ENCODE peak calls at places on chromosome 19, in seven cellular contexts. N is H9; G is anterior cingulate cortex; E is heart right ventricle; P is stimulated activated CD4-positive, alpha-beta T cell treated with anti-CD3 and anti-CD28 coated beads, Interleukin-1b, Interleukin-23, amount 100 ng/mL, for 48 hours; M is RPMI7951; W is MCF 10A. K is an unnamed sample.

GRCh38 chr19:45591004-45591637 is 6.5 kb upstream of the OPA3 start:
- DNase-seq in P (peak), M (peak), E (no peak), G (no peak), W (peak), N (peak), K (no peak)

GRCh38 chr19:4583961-4584669 is 24.6 kb upstream of the SEMA6B start:
- DNase-seq in G (no peak), P (peak), N (peak), M (no peak), W (peak), E (no peak), K (no peak)

GRCh38 chr19:29372461-29372860 is 153.3 kb upstream of the VSTM2B start:
- DNase-seq in P (no peak), E (no peak), M (no peak), W (no peak), G (no peak), N (peak), K (no peak)

GRCh38 chr19:3102239-3103140 is 8.3 kb downstream of the GNA11 start:
- DNase-seq in G (no peak), P (no peak), M (no peak), E (no peak), N (no peak), W (no peak), K (no peak)

GRCh38 chr19:45428385-45429231 is 4.9 kb upstream of the ERCC1 start:
- DNase-seq in E (peak), G (no peak), W (no peak), M (peak), N (peak), P (no peak), K (peak)

GRCh38 chr19:4018140-4018613 is 10.6 kb downstream of the PIAS4 start:
- DNase-seq in P (no peak), M (no peak), W (no peak), G (peak), N (no peak), E (no peak), K (no peak)

GRCh38 chr19:51364200-51365106 is 1.7 kb downstream of the ETFB start:
- DNase-seq in W (peak), E (no peak), P (no peak), N (no peak), G (peak), M (peak), K (no peak)

GRCh38 chr19:42120276-42121010 is 11.8 kb downstream of the POU2F2 start:
- DNase-seq in P (no peak), M (no peak), N (no peak), G (no peak), W (no peak), E (no peak), K (no peak)

GRCh38 chr19:49570997-49571676 is 9.2 kb downstream of the NOSIP start:
- DNase-seq in P (no peak), N (peak), G (no peak), W (no peak), E (no peak), M (peak), K (no peak)

GRCh38 chr19:34257559-34257924 is 3.2 kb downstream of the GARRE1 start:
- DNase-seq in G (no peak), N (no peak), E (no peak), M (no peak), W (no peak), P (no peak), K (no peak)

GRCh38 chr19:8208119-8208709 is 956 bp upstream of the CERS4 start:
- DNase-seq in M (peak), N (peak), E (no peak), G (peak), W (no peak), P (no peak), K (no peak)

GRCh38 chr19:35310331-35310730 is 18.4 kb downstream of the MAG start:
- DNase-seq in W (no peak), G (no peak), N (no peak), P (no peak), E (no peak), M (no peak), K (no peak)

GRCh38 chr19:19399733-19400438 is 5.6 kb upstream of the GATAD2A start:
- DNase-seq in G (no peak), P (no peak), E (no peak), M (peak), W (no peak), N (no peak), K (no peak)

GRCh38 chr19:52170863-52171320 is 529 bp downstream of the ZNF836 start:
- DNase-seq in E (peak), N (peak), W (peak), M (no peak), G (peak), P (no peak), K (peak)

GRCh38 chr19:51681286-51681956 is 11.7 kb upstream of the SPACA6 start:
- DNase-seq in E (no peak), N (no peak), P (no peak), G (no peak), W (no peak), M (peak), K (no peak)

GRCh38 chr19:42357290-42357689 is 31.9 kb downstream of the MEGF8 start:
- DNase-seq in W (no peak), N (no peak), M (no peak), E (no peak), P (no peak), G (no peak), K (no peak)

GRCh38 chr19:47239152-47239551 is 8.2 kb upstream of the BBC3 start:
- DNase-seq in G (no peak), W (no peak), N (no peak), P (no peak), E (no peak), M (no peak), K (no peak)

GRCh38 chr19:1746401-1747284 is 6.7 kb upstream of the ONECUT3 start:
- DNase-seq in W (peak), G (no peak), N (no peak), M (peak), P (no peak), E (no peak), K (no peak)

GRCh38 chr19:10043286-10043927 is 30.1 kb downstream of the RDH8 start:
- DNase-seq in W (no peak), P (no peak), M (peak), N (no peak), E (no peak), G (no peak), K (no peak)

GRCh38 chr19:15456871-15457700 is 7.3 kb downstream of the RASAL3 start:
- DNase-seq in M (no peak), N (peak), G (no peak), E (no peak), W (no peak), P (peak), K (no peak)

GRCh38 chr19:39671739-39672363 is 16.1 kb downstream of the LGALS16 start:
- DNase-seq in E (peak), M (peak), N (peak), G (peak), W (peak), P (peak), K (no peak)

GRCh38 chr19:49339364-49340068 is 4.3 kb downstream of the CD37 start:
- DNase-seq in M (peak), W (no peak), N (peak), G (peak), P (no peak), E (peak), K (peak)

GRCh38 chr19:10431254-10431942 is 11.1 kb downstream of the PDE4A start:
- DNase-seq in W (no peak), E (no peak), M (peak), P (peak), N (no peak), G (no peak), K (peak)

GRCh38 chr19:6743714-6744380 is 4.4 kb downstream of the TRIP10 start:
- DNase-seq in N (no peak), M (no peak), P (no peak), G (no peak), W (peak), E (no peak), K (no peak)

GRCh38 chr19:49932041-49932451 is 2.7 kb upstream of the NUP62 start:
- DNase-seq in P (no peak), N (no peak), G (no peak), E (no peak), W (no peak), M (no peak), K (no peak)

GRCh38 chr19:14746891-14747290 is 31.5 kb downstream of the ADGRE2 start:
- DNase-seq in G (no peak), E (no peak), W (no peak), M (no peak), N (no peak), P (no peak), K (no peak)

GRCh38 chr19:39710333-39710890 is 6.1 kb downstream of the LGALS14 start:
- DNase-seq in G (no peak), E (no peak), W (no peak), N (no peak), P (no peak), M (no peak), K (no peak)

GRCh38 chr19:57559404-57560025 is at the start of gene ZNF550:
- DNase-seq in W (peak), E (peak), G (peak), M (peak), P (peak), N (peak), K (peak)

GRCh38 chr19:50514346-50515167 is 844 bp upstream of the ASPDH start:
- DNase-seq in P (no peak), W (no peak), M (no peak), G (peak), E (no peak), N (no peak), K (no peak)

GRCh38 chr19:52962394-52963228 is at the start of gene ZNF816:
- DNase-seq in G (peak), E (peak), P (peak), M (peak), W (peak), N (peak), K (peak)

GRCh38 chr19:34953092-34953491 is 10.9 kb downstream of the ZNF792 start:
- DNase-seq in W (no peak), N (no peak), E (no peak), P (no peak), M (no peak), G (no peak), K (no peak)

GRCh38 chr19:7527516-7528191 is 5.2 kb downstream of the MCOLN1 start:
- DNase-seq in N (no peak), G (no peak), P (no peak), M (no peak), W (no peak), E (no peak), K (no peak)

GRCh38 chr19:53977991-53978731 is 13.3 kb upstream of the CACNG6 start:
- DNase-seq in P (peak), E (peak), G (peak), N (peak), M (peak), W (no peak), K (peak)

GRCh38 chr19:11483176-11484111 is 2.6 kb upstream of the ELAVL3 start:
- DNase-seq in M (no peak), P (no peak), N (peak), E (no peak), G (no peak), W (no peak), K (no peak)

GRCh38 chr19:33303791-33304759 is 1.7 kb upstream of the CEBPA start:
- DNase-seq in W (no peak), P (no peak), G (no peak), E (no peak), M (no peak), N (peak), K (no peak)